ENCODE peak calls at places on chromosomes 12 and 14, in four cellular contexts. One of them, this sample, is unnamed.

GRCh38 chr12:72872488-72872887 is 600.3 kb downstream of the TRHDE start:
- DNase-seq in frontal cortex: no peak
- DNase-seq in GM10248: no peak
- DNase-seq in germinal center: no peak
- DNase-seq in this sample: no peak

GRCh38 chr14:38605193-38606114 is 349.6 kb upstream of the CLEC14A start:
- DNase-seq in frontal cortex: no peak
- DNase-seq in germinal center: no peak
- DNase-seq in GM10248: no peak
- DNase-seq in this sample: no peak

GRCh38 chr12:132413931-132414588 is 75.9 kb upstream of the FBRSL1 start:
- DNase-seq in frontal cortex: no peak
- DNase-seq in germinal center: no peak
- DNase-seq in GM10248: peak; percentile 57
- DNase-seq in this sample: no peak

GRCh38 chr12:80622271-80622670 is 85.2 kb upstream of the MYF6 start:
- DNase-seq in GM10248: no peak
- DNase-seq in germinal center: no peak
- DNase-seq in frontal cortex: no peak
- DNase-seq in this sample: no peak

GRCh38 chr14:106377432-106377831 is 851.0 kb downstream of the TMEM121 start:
- DNase-seq in GM10248: no peak
- DNase-seq in germinal center: no peak
- DNase-seq in frontal cortex: no peak
- DNase-seq in this sample: no peak

GRCh38 chr14:61472801-61473376 is 151.5 kb downstream of the PRKCH start:
- DNase-seq in frontal cortex: no peak
- DNase-seq in germinal center: no peak
- DNase-seq in GM10248: no peak
- DNase-seq in this sample: no peak

GRCh38 chr12:6250343-6250742 is 50.1 kb downstream of the CD9 start:
- DNase-seq in GM10248: no peak
- DNase-seq in germinal center: no peak
- DNase-seq in frontal cortex: no peak
- DNase-seq in this sample: no peak

GRCh38 chr12:113368331-113368730 is 9.9 kb downstream of the PLBD2 start:
- DNase-seq in frontal cortex: no peak
- DNase-seq in germinal center: no peak
- DNase-seq in GM10248: no peak
- DNase-seq in this sample: no peak

GRCh38 chr12:52258335-52258901 is 16.0 kb upstream of the KRT86 start:
- DNase-seq in germinal center: no peak
- DNase-seq in frontal cortex: no peak
- DNase-seq in GM10248: no peak
- DNase-seq in this sample: no peak

GRCh38 chr14:23537351-23538048 is 14.1 kb downstream of the ZFHX2 start:
- DNase-seq in frontal cortex: no peak
- DNase-seq in GM10248: no peak
- DNase-seq in germinal center: no peak
- DNase-seq in this sample: no peak

GRCh38 chr14:67420102-67420739 is 8.3 kb upstream of the PLEK2 start:
- DNase-seq in frontal cortex: no peak
- DNase-seq in germinal center: peak; percentile 34
- DNase-seq in GM10248: no peak
- DNase-seq in this sample: no peak

GRCh38 chr12:92468358-92469020 is 234.3 kb upstream of the PLEKHG7 start:
- DNase-seq in germinal center: no peak
- DNase-seq in frontal cortex: no peak
- DNase-seq in GM10248: no peak
- DNase-seq in this sample: no peak

GRCh38 chr12:64030155-64030554 is 185.7 kb downstream of the SRGAP1 start:
- DNase-seq in germinal center: no peak
- DNase-seq in frontal cortex: no peak
- DNase-seq in GM10248: no peak
- DNase-seq in this sample: no peak

This sample was measured in esophagus squamous epithelium.